ENCODE peak calls at places on chromosomes 4 and X, in ten cellular contexts. L, A, B, C, I, X, F, E, V and R are unnamed samples.

GRCh38 chrX:55702611-55703010 is 14.9 kb upstream of the RRAGB start:
- DNase-seq in V (no peak), A (no peak), E (no peak), X (no peak), I (no peak), F (no peak), C (no peak), L (no peak), B (no peak), R (no peak)

GRCh38 chr4:26325191-26325590 is 4.4 kb downstream of the RBPJ start:
- DNase-seq in E (peak; percentile 42), C (no peak), L (no peak), V (no peak), A (no peak), B (no peak), I (no peak), F (no peak), X (no peak), R (no peak)

GRCh38 chr4:169774466-169775445 is 17.0 kb upstream of the HPF1 start:
- DNase-seq in C (no peak), X (no peak), E (no peak), V (no peak), A (no peak), B (no peak), L (no peak), I (no peak), F (no peak), R (no peak)

GRCh38 chrX:11597479-11597878 is 68.2 kb downstream of the ARHGAP6 start:
- DNase-seq in X (no peak), E (no peak), F (no peak), L (no peak), C (no peak), B (no peak), V (no peak), I (no peak), A (no peak), R (no peak)

GRCh38 chr4:88963817-88964216 is 93.2 kb downstream of the FAM13A start:
- DNase-seq in E (no peak), B (no peak), I (no peak), L (no peak), A (peak; percentile 3), V (no peak), C (no peak), F (no peak), X (no peak), R (no peak)

GRCh38 chr4:168421671-168422070 is 58.6 kb downstream of the DDX60L start:
- DNase-seq in V (no peak), I (no peak), F (peak; percentile 31), E (no peak), L (no peak), A (no peak), X (no peak), B (no peak), C (no peak), R (no peak)

GRCh38 chr4:73698217-73698616 is 42.2 kb upstream of the CXCL8 start:
- DNase-seq in A (no peak), E (no peak), L (no peak), X (no peak), B (no peak), C (no peak), V (no peak), I (no peak), F (no peak), R (no peak)

GRCh38 chrX:13834316-13834715 is 17.4 kb upstream of the GPM6B start:
- DNase-seq in C (no peak), B (no peak), A (no peak), E (no peak), F (no peak), I (no peak), L (no peak), X (no peak), V (no peak), R (no peak)

GRCh38 chrX:21176927-21177571 is 197.2 kb upstream of the CNKSR2 start:
- DNase-seq in L (no peak), C (no peak), X (no peak), B (no peak), E (no peak), F (no peak), A (no peak), I (no peak), V (no peak), R (no peak)

GRCh38 chr4:38136604-38137003 is 176.4 kb downstream of the PTTG2 start:
- DNase-seq in L (peak; percentile 37), F (no peak), X (no peak), A (no peak), E (no peak), C (no peak), V (no peak), B (no peak), I (no peak), R (no peak)

GRCh38 chrX:153556767-153557166 is 39.3 kb downstream of the ATP2B3 start:
- DNase-seq in X (no peak), E (no peak), V (no peak), B (no peak), F (no peak), L (no peak), A (no peak), I (no peak), C (no peak), R (no peak)

GRCh38 chr4:16139066-16139945 is 55.5 kb upstream of the PROM1 start:
- DNase-seq in B (no peak), V (no peak), L (no peak), F (no peak), C (peak; percentile 70), I (peak; percentile 50), A (no peak), E (no peak), X (no peak), R (no peak)

GRCh38 chr4:2672700-2673099 is 83.4 kb downstream of the TNIP2 start:
- DNase-seq in F (no peak), A (no peak), X (no peak), E (no peak), C (no peak), L (no peak), B (no peak), I (no peak), V (no peak), R (no peak)

GRCh38 chrX:124223524-124223923 is 108.9 kb upstream of the TEX13D start:
- DNase-seq in E (no peak), A (no peak), L (no peak), V (no peak), F (no peak), X (no peak), I (no peak), B (no peak), C (no peak), R (no peak)

GRCh38 chrX:39766085-39766726 is 331.6 kb downstream of the BCOR start:
- DNase-seq in B (no peak), L (no peak), E (no peak), C (no peak), A (no peak), I (no peak), F (no peak), X (no peak), V (no peak), R (no peak)
- H3K27ac ChIP-seq in B (no peak overlapping the region), L (no peak overlapping the region), E (no peak overlapping the region), C (no peak overlapping the region), A (peak overlapping the region; percentile 1), I (no peak overlapping the region), F (no peak overlapping the region), X (no peak overlapping the region), V (no peak overlapping the region), R (no peak overlapping the region)

GRCh38 chr4:154495867-154496266 is 4.3 kb upstream of the DCHS2 start:
- DNase-seq in X (no peak), B (no peak), E (no peak), F (no peak), I (no peak), A (no peak), L (no peak), C (no peak), V (no peak), R (no peak)

GRCh38 chr4:154503598-154503997 is 12.0 kb upstream of the DCHS2 start:
- DNase-seq in A (peak; percentile 14), B (no peak), C (no peak), F (no peak), X (no peak), V (no peak), L (no peak), E (peak; percentile 37), I (no peak), R (no peak)

GRCh38 chr4:154492288-154492687 is 689 bp upstream of the DCHS2 start:
- DNase-seq in X (no peak), A (no peak), F (no peak), V (no peak), E (no peak), C (no peak), L (no peak), B (no peak), I (no peak), R (no peak)

GRCh38 chr4:154497901-154498300 is 6.3 kb upstream of the DCHS2 start:
- DNase-seq in V (no peak), X (no peak), A (no peak), B (no peak), L (no peak), I (no peak), E (no peak), C (no peak), F (no peak), R (no peak)
- TF ChIP-seq CTCF in V (no peak), X (no peak), A (no peak), B (no peak), L (no peak), I (no peak), E (no peak), C (no peak), F (no peak), R (no peak)

DNA sequence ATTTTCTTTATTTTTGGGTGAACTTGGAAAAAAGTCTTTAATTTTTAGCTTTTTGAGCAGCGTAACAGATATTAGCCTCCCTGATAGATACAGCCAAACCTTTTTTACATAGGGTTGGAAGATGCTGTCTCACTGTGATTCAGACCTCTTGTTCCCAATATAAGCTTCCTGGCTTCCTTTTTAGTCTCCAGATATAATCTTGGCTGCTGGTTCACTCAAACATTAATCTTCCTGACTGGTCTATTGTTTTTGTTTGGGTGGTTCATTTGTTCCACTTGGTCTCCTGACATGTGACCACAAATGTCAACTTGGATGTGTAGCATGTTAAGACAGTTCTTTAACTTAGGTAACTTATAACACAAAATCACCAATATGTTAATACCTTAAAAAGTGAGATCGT is 23.0 kb downstream of the RPA4 start:
- DNase-seq in L (no peak), I (no peak), F (no peak), C (no peak), A (no peak), V (no peak), B (no peak), E (no peak), X (no peak), R (no peak)
- TF ChIP-seq EP300 in L (no peak), I (no peak), F (no peak), C (no peak), A (no peak), V (no peak), B (no peak), E (no peak), X (no peak), R (no peak)

DNA sequence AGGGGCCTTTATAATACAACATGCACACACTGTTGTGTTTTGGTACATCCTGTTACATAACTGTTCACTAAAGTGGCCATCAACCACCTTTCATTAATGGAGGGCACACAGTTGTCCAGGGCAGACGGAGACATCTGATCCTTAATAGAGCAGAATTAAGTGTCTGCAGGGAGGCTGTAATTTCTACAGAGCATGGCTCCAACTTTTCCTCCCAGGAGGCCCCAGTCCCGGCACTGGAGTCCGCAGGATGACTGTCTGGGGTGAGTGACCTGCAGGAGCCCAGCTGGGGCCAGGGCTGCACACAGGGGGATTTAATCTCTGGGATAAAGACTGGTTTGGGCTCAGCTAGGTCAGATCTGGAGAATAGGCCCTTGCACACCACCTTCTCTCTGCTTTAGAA is 233.4 kb downstream of the MAML3 start:
- DNase-seq in E (no peak), I (no peak), C (no peak), V (no peak), B (no peak), A (no peak), X (no peak), L (no peak), F (no peak), R (no peak)
- H3K27ac ChIP-seq in E (no peak overlapping the region), I (peak overlapping the region; percentile 81), C (peak overlapping the region; percentile 77), V (no peak overlapping the region), B (peak overlapping the region; percentile 64), A (peak overlapping the region; percentile 71), X (peak overlapping the region; percentile 51), L (peak overlapping the region; percentile 25), F (peak overlapping the region; percentile 62), R (peak overlapping the region; percentile 66)